ENCODE peak calls at places on chromosomes 2 and 18, in nine cellular contexts. F is T-helper 22 cell; J is T-helper 1 cell; A is SHP77; Q is progenitor cell of endocrine pancreas; I is NCI-H748 treated with DMSO at 0.1 percent for 48 hours; T is Caki2; Z is mesenteric fat pad; U is naive thymus-derived CD4-positive, alpha-beta T cell. M is an unnamed sample.

GRCh38 chr2:215218587-215219577 is 80.5 kb upstream of the ABCA12 start:
- DNase-seq in T (no peak), U (no peak), F (no peak), A (no peak), I (no peak), Z (no peak), Q (no peak), J (no peak), M (no peak)

GRCh38 chr2:146764301-146764700 is 1080.5 kb upstream of the ACVR2A start:
- DNase-seq in T (no peak), J (no peak), I (no peak), A (no peak), U (no peak), Q (no peak), Z (no peak), F (no peak), M (no peak)

GRCh38 chr18:29841631-29842030 is 1200.9 kb downstream of the DSC3 start:
- DNase-seq in Q (no peak), J (no peak), Z (no peak), I (no peak), T (no peak), F (no peak), A (no peak), U (no peak), M (no peak)

GRCh38 chr2:39403311-39403710 is 33.8 kb downstream of the MAP4K3 start:
- DNase-seq in J (no peak), I (no peak), Q (no peak), A (no peak), Z (no peak), T (no peak), F (no peak), U (no peak), M (no peak)

GRCh38 chr2:23293756-23294155 is 91.2 kb upstream of the KLHL29 start:
- DNase-seq in I (no peak), Z (no peak), T (no peak), J (no peak), U (no peak), A (no peak), Q (no peak), F (no peak), M (no peak)

GRCh38 chr18:79874553-79875530 is 76.6 kb downstream of the SLC66A2 start:
- DNase-seq in T (no peak), Z (peak; percentile 47), A (no peak), I (no peak), Q (no peak), U (no peak), J (no peak), F (no peak), M (no peak)

GRCh38 chr2:158290225-158290624 is 166.3 kb downstream of the CCDC148 start:
- DNase-seq in Z (no peak), Q (no peak), I (no peak), U (no peak), T (no peak), F (no peak), J (no peak), A (no peak), M (no peak)

GRCh38 chr2:205675861-205676516 is 6.3 kb upstream of the NRP2 start:
- DNase-seq in I (peak; percentile 89), T (peak; percentile 76), J (no peak), Z (no peak), Q (no peak), A (peak; percentile 53), F (no peak), U (no peak), M (peak; percentile 75)

GRCh38 chr2:133167990-133168389 is 400.3 kb downstream of the NCKAP5 start:
- DNase-seq in U (no peak), A (no peak), Z (no peak), I (no peak), J (no peak), F (no peak), Q (no peak), T (no peak), M (no peak)

GRCh38 chr18:65235966-65236634 is 514.7 kb upstream of the CDH7 start:
- DNase-seq in F (no peak), Q (no peak), A (peak; percentile 92), T (peak; percentile 16), U (no peak), Z (no peak), I (peak; percentile 70), J (no peak), M (no peak)

GRCh38 chr2:11899264-11899818 is 152.9 kb downstream of the LPIN1 start:
- DNase-seq in U (no peak), Z (no peak), J (no peak), A (no peak), I (no peak), Q (no peak), F (no peak), T (no peak), M (peak; percentile 79)

GRCh38 chr2:131042161-131042775 is 51.0 kb downstream of the FAM168B start:
- DNase-seq in I (no peak), U (no peak), F (no peak), Q (no peak), A (no peak), J (no peak), T (no peak), Z (peak; percentile 57), M (peak; percentile 24)

GRCh38 chr2:128311755-128312341 is 6.8 kb downstream of the HS6ST1 start:
- DNase-seq in J (no peak), Q (no peak), F (no peak), T (no peak), Z (peak; percentile 86), I (no peak), U (no peak), A (no peak), M (no peak)

GRCh38 chr2:212998629-212999359 is 152.6 kb downstream of the IKZF2 start:
- DNase-seq in U (no peak), A (no peak), T (no peak), Z (no peak), J (no peak), I (no peak), F (no peak), Q (no peak), M (no peak)

GRCh38 chr2:10526281-10526680 is 78.2 kb upstream of the ODC1 start:
- DNase-seq in U (no peak), I (no peak), Z (peak; percentile 87), J (no peak), Q (no peak), F (no peak), A (no peak), T (no peak), M (no peak)

GRCh38 chr18:8982416-8983183 is 119.9 kb upstream of the NDUFV2 start:
- DNase-seq in Z (no peak), A (peak; percentile 49), I (peak; percentile 29), J (peak; percentile 8), F (no peak), Q (no peak), T (peak; percentile 71), U (no peak), M (peak; percentile 79)

GRCh38 chr2:62631160-62632085 is 74.1 kb upstream of the EHBP1 start:
- DNase-seq in T (no peak), Z (no peak), A (no peak), J (no peak), F (no peak), U (no peak), I (no peak), Q (no peak), M (no peak)

GRCh38 chr2:120737802-120738516 is 2.3 kb downstream of the GLI2 start:
- DNase-seq in J (no peak), A (no peak), Z (no peak), F (no peak), I (peak; percentile 31), Q (peak; percentile 10), U (no peak), T (no peak), M (no peak)

GRCh38 chr2:144668493-144669110 is 148.7 kb upstream of the ZEB2 start:
- DNase-seq in U (no peak), F (no peak), Z (no peak), Q (no peak), J (no peak), A (no peak), T (no peak), I (no peak), M (no peak)

GRCh38 chr2:18829331-18829902 is 240.0 kb upstream of the NT5C1B start:
- DNase-seq in I (no peak), T (peak; percentile 91), F (no peak), Z (no peak), Q (no peak), J (no peak), U (no peak), A (no peak), M (peak; percentile 61)

GRCh38 chr2:173410579-173410978 is 55.9 kb downstream of the CDCA7 start:
- DNase-seq in Z (no peak), Q (no peak), A (no peak), T (no peak), U (no peak), I (no peak), J (no peak), F (no peak), M (no peak)

GRCh38 chr2:240229603-240230423 is 89.4 kb upstream of the OTOS start:
- DNase-seq in F (no peak), I (no peak), T (peak; percentile 51), Q (no peak), J (no peak), U (no peak), Z (peak; percentile 60), A (no peak), M (no peak)

GRCh38 chr2:65175894-65176527 is 46.1 kb upstream of the RAB1A start:
- DNase-seq in U (no peak), Z (no peak), I (no peak), A (no peak), T (no peak), F (no peak), J (no peak), Q (no peak), M (no peak)

GRCh38 chr2:224591245-224591644 is 6.1 kb upstream of the CUL3 start:
- DNase-seq in F (no peak), A (no peak), Z (no peak), Q (no peak), I (no peak), U (no peak), T (no peak), J (no peak), M (no peak)

GRCh38 chr2:219272995-219273394 is 6.2 kb upstream of the DNAJB2 start:
- DNase-seq in Z (no peak), J (no peak), A (no peak), T (no peak), Q (no peak), U (no peak), F (no peak), I (no peak), M (no peak)

GRCh38 chr2:226002438-226002837 is 602.9 kb downstream of the NYAP2 start:
- DNase-seq in F (no peak), U (no peak), J (no peak), A (no peak), Z (no peak), Q (no peak), I (no peak), T (peak; percentile 27), M (peak; percentile 84)

GRCh38 chr2:189124175-189124574 is 55.4 kb downstream of the COL5A2 start:
- DNase-seq in I (no peak), Q (no peak), F (no peak), J (no peak), A (no peak), T (no peak), U (no peak), Z (no peak), M (no peak)

GRCh38 chr2:65299246-65299645 is 71.6 kb downstream of the ACTR2 start:
- DNase-seq in Z (no peak), T (peak; percentile 42), U (no peak), A (no peak), J (peak; percentile 37), I (no peak), F (no peak), Q (no peak), M (no peak)

GRCh38 chr2:11833601-11834000 is 87.2 kb downstream of the LPIN1 start:
- DNase-seq in A (no peak), J (no peak), Q (no peak), I (no peak), F (no peak), Z (peak; percentile 65), U (no peak), T (no peak), M (peak; percentile 92)

GRCh38 chr2:203830294-203831055 is 37.1 kb upstream of the CTLA4 start:
- DNase-seq in J (peak; percentile 80), Q (no peak), A (no peak), I (no peak), U (no peak), Z (no peak), T (no peak), F (no peak), M (no peak)

GRCh38 chr2:24106786-24107185 is 16.3 kb downstream of the PFN4 start:
- DNase-seq in J (no peak), I (no peak), A (no peak), Z (no peak), F (no peak), U (no peak), Q (no peak), T (no peak), M (no peak)